ENCODE peak calls at places on chromosomes 5 and 9, in ten cellular contexts. One of them, this sample, is unnamed.
A peak's percentile ranks its signal among the peaks of the same experiment; 100 is the strongest.

GRCh38 chr9:128972956-128973355 is 25.5 kb downstream of the NUP188 start:
- DNase-seq in hepatocyte: no peak
- DNase-seq in gastrocnemius medialis: no peak
- DNase-seq in IMR-90: peak; percentile 91
- DNase-seq in A549: peak; percentile 32
- DNase-seq in transverse colon: no peak
- DNase-seq in brain microvascular endothelial cell: peak; percentile 71
- DNase-seq in tibial artery: no peak
- DNase-seq in WERI-Rb-1: no peak
- DNase-seq in heart right ventricle: no peak
- DNase-seq in this sample: no peak

GRCh38 chr9:18333157-18333556 is 140.8 kb upstream of the ADAMTSL1 start:
- DNase-seq in IMR-90: peak; percentile 38
- DNase-seq in WERI-Rb-1: no peak
- DNase-seq in tibial artery: no peak
- DNase-seq in transverse colon: no peak
- DNase-seq in brain microvascular endothelial cell: peak; percentile 71
- DNase-seq in hepatocyte: no peak
- DNase-seq in heart right ventricle: no peak
- DNase-seq in A549: no peak
- DNase-seq in gastrocnemius medialis: no peak
- DNase-seq in this sample: no peak

GRCh38 chr5:96006291-96006690 is 44.6 kb upstream of the ELL2 start:
- DNase-seq in transverse colon: no peak
- DNase-seq in tibial artery: no peak
- DNase-seq in A549: no peak
- DNase-seq in brain microvascular endothelial cell: no peak
- DNase-seq in IMR-90: no peak
- DNase-seq in WERI-Rb-1: peak; percentile 6
- DNase-seq in hepatocyte: no peak
- DNase-seq in heart right ventricle: no peak
- DNase-seq in gastrocnemius medialis: no peak
- DNase-seq in this sample: no peak

GRCh38 chr9:113614843-113615648 is 151.5 kb downstream of the RGS3 start:
- DNase-seq in A549: no peak
- DNase-seq in hepatocyte: peak; percentile 55
- DNase-seq in tibial artery: no peak
- DNase-seq in IMR-90: peak; percentile 74
- DNase-seq in WERI-Rb-1: no peak
- DNase-seq in gastrocnemius medialis: no peak
- DNase-seq in brain microvascular endothelial cell: peak; percentile 56
- DNase-seq in heart right ventricle: no peak
- DNase-seq in transverse colon: no peak
- DNase-seq in this sample: no peak

GRCh38 chr9:124270504-124271335 is 13.0 kb downstream of the NEK6 start:
- DNase-seq in gastrocnemius medialis: peak; percentile 40
- DNase-seq in hepatocyte: no peak
- DNase-seq in IMR-90: no peak
- DNase-seq in A549: no peak
- DNase-seq in transverse colon: peak; percentile 82
- DNase-seq in heart right ventricle: no peak
- DNase-seq in WERI-Rb-1: no peak
- DNase-seq in brain microvascular endothelial cell: no peak
- DNase-seq in tibial artery: peak; percentile 96
- DNase-seq in this sample: no peak

GRCh38 chr9:98330831-98331230 is 75.4 kb upstream of the TBC1D2 start:
- DNase-seq in hepatocyte: no peak
- DNase-seq in A549: no peak
- DNase-seq in heart right ventricle: no peak
- DNase-seq in tibial artery: no peak
- DNase-seq in transverse colon: no peak
- DNase-seq in gastrocnemius medialis: no peak
- DNase-seq in brain microvascular endothelial cell: peak; percentile 58
- DNase-seq in IMR-90: peak; percentile 97
- DNase-seq in WERI-Rb-1: no peak
- DNase-seq in this sample: no peak

GRCh38 chr5:178526796-178527457 is 63.3 kb downstream of the COL23A1 start:
- DNase-seq in A549: no peak
- DNase-seq in hepatocyte: no peak
- DNase-seq in IMR-90: no peak
- DNase-seq in WERI-Rb-1: no peak
- DNase-seq in brain microvascular endothelial cell: no peak
- DNase-seq in heart right ventricle: no peak
- DNase-seq in transverse colon: no peak
- DNase-seq in gastrocnemius medialis: no peak
- DNase-seq in tibial artery: no peak
- DNase-seq in this sample: no peak

GRCh38 chr5:69048233-69048632 is 45.6 kb upstream of the SLC30A5 start:
- DNase-seq in IMR-90: no peak
- DNase-seq in A549: no peak
- DNase-seq in hepatocyte: no peak
- DNase-seq in WERI-Rb-1: no peak
- DNase-seq in transverse colon: no peak
- DNase-seq in brain microvascular endothelial cell: no peak
- DNase-seq in gastrocnemius medialis: no peak
- DNase-seq in heart right ventricle: no peak
- DNase-seq in tibial artery: no peak
- DNase-seq in this sample: no peak

GRCh38 chr9:79571309-79572031 is at the start of gene TLE4:
- DNase-seq in hepatocyte: peak; percentile 100
- DNase-seq in heart right ventricle: peak; percentile 98
- DNase-seq in IMR-90: peak; percentile 100
- DNase-seq in transverse colon: peak; percentile 100
- DNase-seq in tibial artery: peak; percentile 100
- DNase-seq in WERI-Rb-1: peak; percentile 100
- DNase-seq in gastrocnemius medialis: peak; percentile 100
- DNase-seq in brain microvascular endothelial cell: peak; percentile 100
- DNase-seq in A549: peak; percentile 93
- DNase-seq in this sample: peak; percentile 99

GRCh38 chr9:79568337-79569084 is 3.3 kb upstream of the TLE4 start:
- DNase-seq in IMR-90: no peak
- DNase-seq in transverse colon: peak; percentile 11
- DNase-seq in WERI-Rb-1: no peak
- DNase-seq in A549: no peak
- DNase-seq in gastrocnemius medialis: no peak
- DNase-seq in tibial artery: no peak
- DNase-seq in brain microvascular endothelial cell: no peak
- DNase-seq in hepatocyte: no peak
- DNase-seq in heart right ventricle: no peak
- DNase-seq in this sample: no peak

GRCh38 chr9:79570449-79571308 is 1.1 kb upstream of the TLE4 start:
- DNase-seq in hepatocyte: peak; percentile 71
- DNase-seq in IMR-90: peak; percentile 63
- DNase-seq in WERI-Rb-1: peak; percentile 47
- DNase-seq in brain microvascular endothelial cell: peak; percentile 38
- DNase-seq in heart right ventricle: peak; percentile 25
- DNase-seq in tibial artery: peak; percentile 68
- DNase-seq in transverse colon: peak; percentile 47
- DNase-seq in A549: peak; percentile 60
- DNase-seq in gastrocnemius medialis: no peak
- DNase-seq in this sample: no peak

GRCh38 chr9:79567671-79568098 is 4.1 kb upstream of the TLE4 start:
- DNase-seq in gastrocnemius medialis: no peak
- DNase-seq in tibial artery: no peak
- DNase-seq in transverse colon: no peak
- DNase-seq in IMR-90: no peak
- DNase-seq in brain microvascular endothelial cell: no peak
- DNase-seq in WERI-Rb-1: no peak
- DNase-seq in heart right ventricle: no peak
- DNase-seq in A549: no peak
- DNase-seq in hepatocyte: no peak
- DNase-seq in this sample: no peak

GRCh38 chr9:79569814-79570448 is 1.8 kb upstream of the TLE4 start:
- DNase-seq in transverse colon: no peak
- DNase-seq in gastrocnemius medialis: no peak
- DNase-seq in WERI-Rb-1: no peak
- DNase-seq in hepatocyte: no peak
- DNase-seq in tibial artery: no peak
- DNase-seq in IMR-90: peak; percentile 18
- DNase-seq in brain microvascular endothelial cell: no peak
- DNase-seq in A549: no peak
- DNase-seq in heart right ventricle: no peak
- DNase-seq in this sample: no peak
- H3K27ac ChIP-seq in transverse colon: peak overlapping the region; percentile 77
- H3K27ac ChIP-seq in gastrocnemius medialis: no peak overlapping the region
- H3K27ac ChIP-seq in WERI-Rb-1: peak overlapping the region; percentile 65
- H3K27ac ChIP-seq in hepatocyte: no peak overlapping the region
- H3K27ac ChIP-seq in tibial artery: peak overlapping the region; percentile 72
- H3K27ac ChIP-seq in IMR-90: peak overlapping the region; percentile 77
- H3K27ac ChIP-seq in brain microvascular endothelial cell: no peak overlapping the region
- H3K27ac ChIP-seq in A549: peak overlapping the region; percentile 87
- H3K27ac ChIP-seq in heart right ventricle: no peak overlapping the region
- H3K27ac ChIP-seq in this sample: no peak overlapping the region

GRCh38 chr9:133149130-133150015 is 14.3 kb downstream of the GBGT1 start:
- DNase-seq in transverse colon: peak; percentile 93
- DNase-seq in IMR-90: peak; percentile 88
- DNase-seq in hepatocyte: peak; percentile 97
- DNase-seq in WERI-Rb-1: peak; percentile 89
- DNase-seq in gastrocnemius medialis: peak; percentile 91
- DNase-seq in brain microvascular endothelial cell: peak; percentile 71
- DNase-seq in tibial artery: peak; percentile 94
- DNase-seq in A549: peak; percentile 93
- DNase-seq in heart right ventricle: peak; percentile 88
- DNase-seq in this sample: peak; percentile 72

GRCh38 chr9:133146746-133147411 is 16.8 kb downstream of the GBGT1 start:
- DNase-seq in hepatocyte: no peak
- DNase-seq in WERI-Rb-1: no peak
- DNase-seq in brain microvascular endothelial cell: no peak
- DNase-seq in IMR-90: no peak
- DNase-seq in A549: no peak
- DNase-seq in gastrocnemius medialis: no peak
- DNase-seq in transverse colon: no peak
- DNase-seq in tibial artery: no peak
- DNase-seq in heart right ventricle: no peak
- DNase-seq in this sample: no peak

GRCh38 chr9:133144887-133145466 is 18.7 kb downstream of the GBGT1 start:
- DNase-seq in WERI-Rb-1: no peak
- DNase-seq in A549: no peak
- DNase-seq in transverse colon: peak; percentile 20
- DNase-seq in heart right ventricle: no peak
- DNase-seq in hepatocyte: no peak
- DNase-seq in tibial artery: no peak
- DNase-seq in IMR-90: peak; percentile 12
- DNase-seq in brain microvascular endothelial cell: no peak
- DNase-seq in gastrocnemius medialis: no peak
- DNase-seq in this sample: no peak

GRCh38 chr9:133148351-133149129 is 15.2 kb downstream of the GBGT1 start:
- DNase-seq in gastrocnemius medialis: peak; percentile 52
- DNase-seq in brain microvascular endothelial cell: no peak
- DNase-seq in A549: peak; percentile 40
- DNase-seq in WERI-Rb-1: peak; percentile 44
- DNase-seq in transverse colon: peak; percentile 65
- DNase-seq in heart right ventricle: peak; percentile 70
- DNase-seq in hepatocyte: peak; percentile 63
- DNase-seq in tibial artery: peak; percentile 82
- DNase-seq in IMR-90: peak; percentile 38
- DNase-seq in this sample: no peak

DNA sequence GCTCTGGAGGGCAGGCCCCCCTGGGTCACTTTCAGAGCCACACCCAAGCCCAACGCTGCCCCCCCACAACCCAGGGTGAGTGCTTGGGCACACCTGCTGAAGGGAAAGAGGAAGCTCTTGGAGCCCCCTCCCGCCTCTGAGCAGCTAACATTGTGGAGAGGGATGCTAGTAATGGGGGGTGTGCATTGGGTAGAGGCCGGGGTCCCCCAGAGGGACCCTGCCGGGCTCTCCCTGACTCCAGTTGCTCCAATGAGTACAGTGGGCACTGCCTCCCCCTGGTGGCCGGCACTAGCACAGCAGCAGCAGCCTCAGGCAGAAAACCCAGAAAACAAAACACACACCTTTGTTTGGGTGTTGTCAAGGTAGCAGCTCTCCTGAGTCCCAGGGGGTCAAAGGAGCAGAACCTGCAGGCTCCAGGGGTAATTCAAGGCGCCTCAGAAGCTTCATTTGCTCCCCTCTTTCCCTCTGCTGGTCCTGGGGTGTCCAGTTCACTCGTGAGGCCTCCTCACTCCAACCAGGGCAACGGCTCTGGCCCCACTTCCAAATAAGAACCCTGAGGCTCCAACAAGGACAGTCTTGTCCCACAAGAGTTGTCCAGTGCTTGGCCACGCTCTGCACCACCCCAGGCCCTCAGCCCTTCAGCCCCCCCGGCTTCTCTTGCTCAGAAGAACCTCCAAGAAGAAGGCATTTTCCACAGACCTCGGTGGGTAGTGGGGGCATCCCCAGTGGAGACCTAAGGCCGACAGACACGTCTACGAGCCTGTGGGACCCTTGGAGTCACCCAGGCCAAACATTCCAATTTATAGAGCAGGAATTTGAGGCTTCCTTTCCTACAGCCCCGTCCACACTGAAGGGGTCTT is 16.1 kb downstream of the GBGT1 start:
- DNase-seq in brain microvascular endothelial cell: peak; percentile 52
- DNase-seq in WERI-Rb-1: peak; percentile 74
- DNase-seq in gastrocnemius medialis: peak; percentile 71
- DNase-seq in IMR-90: peak; percentile 32
- DNase-seq in A549: peak; percentile 94
- DNase-seq in tibial artery: peak; percentile 83
- DNase-seq in transverse colon: peak; percentile 88
- DNase-seq in heart right ventricle: peak; percentile 82
- DNase-seq in hepatocyte: peak; percentile 86
- DNase-seq in this sample: no peak
- H3K27ac ChIP-seq in brain microvascular endothelial cell: no peak overlapping the region
- H3K27ac ChIP-seq in WERI-Rb-1: peak overlapping the region; percentile 86
- H3K27ac ChIP-seq in gastrocnemius medialis: peak overlapping the region; percentile 82
- H3K27ac ChIP-seq in IMR-90: no peak overlapping the region
- H3K27ac ChIP-seq in A549: peak overlapping the region; percentile 88
- H3K27ac ChIP-seq in tibial artery: peak overlapping the region; percentile 85
- H3K27ac ChIP-seq in transverse colon: peak overlapping the region; percentile 90
- H3K27ac ChIP-seq in heart right ventricle: peak overlapping the region; percentile 83
- H3K27ac ChIP-seq in hepatocyte: peak overlapping the region; percentile 94
- H3K27ac ChIP-seq in this sample: peak overlapping the region; percentile 83

GRCh38 chr9:83959061-83959460 is 21.0 kb downstream of the HNRNPK start:
- DNase-seq in IMR-90: peak; percentile 86
- DNase-seq in transverse colon: no peak
- DNase-seq in hepatocyte: peak; percentile 34
- DNase-seq in WERI-Rb-1: no peak
- DNase-seq in heart right ventricle: no peak
- DNase-seq in brain microvascular endothelial cell: peak; percentile 44
- DNase-seq in tibial artery: no peak
- DNase-seq in A549: no peak
- DNase-seq in gastrocnemius medialis: peak; percentile 52
- DNase-seq in this sample: no peak

GRCh38 chr9:83955985-83956287 is 24.1 kb downstream of the HNRNPK start:
- DNase-seq in IMR-90: no peak
- DNase-seq in hepatocyte: no peak
- DNase-seq in tibial artery: no peak
- DNase-seq in brain microvascular endothelial cell: no peak
- DNase-seq in heart right ventricle: no peak
- DNase-seq in gastrocnemius medialis: no peak
- DNase-seq in WERI-Rb-1: peak; percentile 21
- DNase-seq in A549: no peak
- DNase-seq in transverse colon: no peak
- DNase-seq in this sample: no peak

GRCh38 chr9:83956288-83957028 is 23.6 kb downstream of the HNRNPK start:
- DNase-seq in tibial artery: peak; percentile 85
- DNase-seq in transverse colon: peak; percentile 91
- DNase-seq in gastrocnemius medialis: peak; percentile 69
- DNase-seq in IMR-90: no peak
- DNase-seq in A549: peak; percentile 85
- DNase-seq in heart right ventricle: peak; percentile 81
- DNase-seq in WERI-Rb-1: peak; percentile 82
- DNase-seq in hepatocyte: no peak
- DNase-seq in brain microvascular endothelial cell: no peak
- DNase-seq in this sample: no peak

GRCh38 chr9:83960991-83961390 is 19.0 kb downstream of the HNRNPK start:
- DNase-seq in hepatocyte: no peak
- DNase-seq in A549: no peak
- DNase-seq in WERI-Rb-1: no peak
- DNase-seq in IMR-90: no peak
- DNase-seq in tibial artery: no peak
- DNase-seq in heart right ventricle: no peak
- DNase-seq in gastrocnemius medialis: no peak
- DNase-seq in brain microvascular endothelial cell: no peak
- DNase-seq in transverse colon: no peak
- DNase-seq in this sample: no peak

GRCh38 chr9:83957029-83957513 is 22.9 kb downstream of the HNRNPK start:
- DNase-seq in tibial artery: no peak
- DNase-seq in brain microvascular endothelial cell: no peak
- DNase-seq in gastrocnemius medialis: no peak
- DNase-seq in A549: no peak
- DNase-seq in IMR-90: no peak
- DNase-seq in heart right ventricle: no peak
- DNase-seq in WERI-Rb-1: no peak
- DNase-seq in transverse colon: peak; percentile 35
- DNase-seq in hepatocyte: no peak
- DNase-seq in this sample: no peak
- H3K27ac ChIP-seq in tibial artery: peak overlapping the region; percentile 94
- H3K27ac ChIP-seq in brain microvascular endothelial cell: no peak overlapping the region
- H3K27ac ChIP-seq in gastrocnemius medialis: peak overlapping the region; percentile 86
- H3K27ac ChIP-seq in A549: peak overlapping the region; percentile 95
- H3K27ac ChIP-seq in IMR-90: peak overlapping the region; percentile 61
- H3K27ac ChIP-seq in heart right ventricle: peak overlapping the region; percentile 92
- H3K27ac ChIP-seq in WERI-Rb-1: peak overlapping the region; percentile 94
- H3K27ac ChIP-seq in transverse colon: peak overlapping the region; percentile 93
- H3K27ac ChIP-seq in hepatocyte: no peak overlapping the region
- H3K27ac ChIP-seq in this sample: peak overlapping the region; percentile 73

DNA sequence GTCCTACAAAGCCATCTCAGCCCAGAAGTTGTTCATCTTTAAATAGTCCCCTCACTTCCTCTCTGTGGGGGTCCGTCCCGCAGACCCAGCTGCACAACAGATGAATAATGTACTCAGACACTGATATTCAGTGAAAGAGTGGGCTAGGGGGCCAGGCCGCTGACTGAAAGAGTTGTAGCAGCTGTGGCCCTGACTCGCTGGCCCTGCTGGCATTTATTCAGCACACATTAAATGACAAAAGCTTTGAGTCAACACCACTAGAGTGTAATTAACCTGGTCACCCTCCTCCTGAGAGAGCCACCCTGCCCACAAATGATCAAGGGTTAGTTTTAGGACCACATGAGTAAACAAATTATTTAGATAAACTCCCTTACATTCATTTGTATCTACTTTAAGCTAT is 76.2 kb downstream of the MED10 start:
- DNase-seq in gastrocnemius medialis: no peak
- DNase-seq in heart right ventricle: no peak
- DNase-seq in IMR-90: no peak
- DNase-seq in A549: no peak
- DNase-seq in transverse colon: no peak
- DNase-seq in brain microvascular endothelial cell: no peak
- DNase-seq in hepatocyte: no peak
- DNase-seq in WERI-Rb-1: no peak
- DNase-seq in tibial artery: no peak
- DNase-seq in this sample: no peak
- H3K27ac ChIP-seq in gastrocnemius medialis: no peak overlapping the region
- H3K27ac ChIP-seq in heart right ventricle: no peak overlapping the region
- H3K27ac ChIP-seq in IMR-90: no peak overlapping the region
- H3K27ac ChIP-seq in A549: no peak overlapping the region
- H3K27ac ChIP-seq in transverse colon: no peak overlapping the region
- H3K27ac ChIP-seq in brain microvascular endothelial cell: no peak overlapping the region
- H3K27ac ChIP-seq in hepatocyte: no peak overlapping the region
- H3K27ac ChIP-seq in WERI-Rb-1: no peak overlapping the region
- H3K27ac ChIP-seq in tibial artery: no peak overlapping the region
- H3K27ac ChIP-seq in this sample: no peak overlapping the region